ENCODE peak calls at places on chromosomes 3 and 15, in six cellular contexts. One of them, this sample, is unnamed.
A peak's percentile ranks its signal among the peaks of the same experiment; 100 is the strongest.

GRCh38 chr15:49860101-49860500 is 239.3 kb downstream of the DTWD1 start:
- DNase-seq in activated gamma-delta T cell treated with Interleukin-2 at 50 U/mL for 16 hours: no peak
- DNase-seq in astrocyte: peak; percentile 92
- DNase-seq in hypothalamus: no peak
- DNase-seq in HS-27A: no peak
- DNase-seq in hepatic stellate cell: no peak
- DNase-seq in this sample: no peak

GRCh38 chr3:190617185-190617584 is 103.3 kb downstream of the IL1RAP start:
- DNase-seq in astrocyte: no peak
- DNase-seq in hepatic stellate cell: no peak
- DNase-seq in hypothalamus: no peak
- DNase-seq in HS-27A: no peak
- DNase-seq in activated gamma-delta T cell treated with Interleukin-2 at 50 U/mL for 16 hours: no peak
- DNase-seq in this sample: no peak

GRCh38 chr3:119783883-119784282 is 2.0 kb downstream of the NR1I2 start:
- DNase-seq in astrocyte: no peak
- DNase-seq in hypothalamus: no peak
- DNase-seq in activated gamma-delta T cell treated with Interleukin-2 at 50 U/mL for 16 hours: no peak
- DNase-seq in HS-27A: no peak
- DNase-seq in hepatic stellate cell: no peak
- DNase-seq in this sample: no peak

GRCh38 chr3:186775999-186776398 is 7.4 kb upstream of the EIF4A2 start:
- DNase-seq in HS-27A: no peak
- DNase-seq in hepatic stellate cell: no peak
- DNase-seq in activated gamma-delta T cell treated with Interleukin-2 at 50 U/mL for 16 hours: no peak
- DNase-seq in hypothalamus: no peak
- DNase-seq in astrocyte: peak; percentile 42
- DNase-seq in this sample: no peak

GRCh38 chr3:192819001-192819569 is 91.7 kb upstream of the FGF12 start:
- DNase-seq in astrocyte: peak; percentile 84
- DNase-seq in hypothalamus: no peak
- DNase-seq in hepatic stellate cell: peak; percentile 72
- DNase-seq in activated gamma-delta T cell treated with Interleukin-2 at 50 U/mL for 16 hours: no peak
- DNase-seq in HS-27A: no peak
- DNase-seq in this sample: peak; percentile 63

GRCh38 chr3:70840106-70840870 is 527.9 kb upstream of the MDFIC2 start:
- DNase-seq in HS-27A: no peak
- DNase-seq in hepatic stellate cell: no peak
- DNase-seq in hypothalamus: no peak
- DNase-seq in astrocyte: peak; percentile 66
- DNase-seq in activated gamma-delta T cell treated with Interleukin-2 at 50 U/mL for 16 hours: no peak
- DNase-seq in this sample: no peak

GRCh38 chr15:67415186-67415585 is 105.7 kb upstream of the C15orf61 start:
- DNase-seq in HS-27A: no peak
- DNase-seq in hepatic stellate cell: no peak
- DNase-seq in astrocyte: no peak
- DNase-seq in hypothalamus: no peak
- DNase-seq in activated gamma-delta T cell treated with Interleukin-2 at 50 U/mL for 16 hours: no peak
- DNase-seq in this sample: no peak

GRCh38 chr15:33908396-33908795 is 59.9 kb upstream of the CHRM5 start:
- DNase-seq in hypothalamus: no peak
- DNase-seq in astrocyte: peak; percentile 62
- DNase-seq in HS-27A: no peak
- DNase-seq in activated gamma-delta T cell treated with Interleukin-2 at 50 U/mL for 16 hours: no peak
- DNase-seq in hepatic stellate cell: peak; percentile 23
- DNase-seq in this sample: no peak

GRCh38 chr15:84910928-84911623 is 26.6 kb downstream of the SLC28A1 start:
- DNase-seq in HS-27A: no peak
- DNase-seq in hypothalamus: no peak
- DNase-seq in hepatic stellate cell: no peak
- DNase-seq in activated gamma-delta T cell treated with Interleukin-2 at 50 U/mL for 16 hours: no peak
- DNase-seq in astrocyte: no peak
- DNase-seq in this sample: no peak

GRCh38 chr15:57135800-57136199 is 217.4 kb downstream of the TCF12 start:
- DNase-seq in HS-27A: no peak
- DNase-seq in hypothalamus: no peak
- DNase-seq in hepatic stellate cell: no peak
- DNase-seq in astrocyte: no peak
- DNase-seq in activated gamma-delta T cell treated with Interleukin-2 at 50 U/mL for 16 hours: no peak
- DNase-seq in this sample: no peak

GRCh38 chr15:101540480-101541239 is 51.2 kb upstream of the PCSK6 start:
- DNase-seq in hypothalamus: no peak
- DNase-seq in HS-27A: no peak
- DNase-seq in hepatic stellate cell: no peak
- DNase-seq in activated gamma-delta T cell treated with Interleukin-2 at 50 U/mL for 16 hours: no peak
- DNase-seq in astrocyte: no peak
- DNase-seq in this sample: no peak

GRCh38 chr15:85826756-85827515 is 32.2 kb upstream of the KLHL25 start:
- DNase-seq in activated gamma-delta T cell treated with Interleukin-2 at 50 U/mL for 16 hours: no peak
- DNase-seq in hepatic stellate cell: no peak
- DNase-seq in HS-27A: no peak
- DNase-seq in astrocyte: peak; percentile 20
- DNase-seq in hypothalamus: no peak
- DNase-seq in this sample: no peak

GRCh38 chr3:24650839-24651238 is 156.2 kb upstream of the THRB start:
- DNase-seq in astrocyte: no peak
- DNase-seq in hypothalamus: no peak
- DNase-seq in hepatic stellate cell: no peak
- DNase-seq in HS-27A: no peak
- DNase-seq in activated gamma-delta T cell treated with Interleukin-2 at 50 U/mL for 16 hours: no peak
- DNase-seq in this sample: no peak

GRCh38 chr3:32885283-32885935 is 66.0 kb upstream of the CCR4 start:
- DNase-seq in hepatic stellate cell: no peak
- DNase-seq in activated gamma-delta T cell treated with Interleukin-2 at 50 U/mL for 16 hours: no peak
- DNase-seq in astrocyte: no peak
- DNase-seq in hypothalamus: no peak
- DNase-seq in HS-27A: no peak
- DNase-seq in this sample: no peak

GRCh38 chr3:84877092-84877491 is 81.7 kb upstream of the CADM2 start:
- DNase-seq in HS-27A: no peak
- DNase-seq in hypothalamus: no peak
- DNase-seq in hepatic stellate cell: no peak
- DNase-seq in astrocyte: no peak
- DNase-seq in activated gamma-delta T cell treated with Interleukin-2 at 50 U/mL for 16 hours: no peak
- DNase-seq in this sample: no peak

GRCh38 chr3:112199622-112200316 is 66.7 kb upstream of the GCSAM start:
- DNase-seq in astrocyte: peak; percentile 63
- DNase-seq in hypothalamus: no peak
- DNase-seq in activated gamma-delta T cell treated with Interleukin-2 at 50 U/mL for 16 hours: no peak
- DNase-seq in hepatic stellate cell: no peak
- DNase-seq in HS-27A: no peak
- DNase-seq in this sample: no peak

GRCh38 chr15:64774556-64775523 is 549 bp downstream of the RBPMS2 start:
- DNase-seq in activated gamma-delta T cell treated with Interleukin-2 at 50 U/mL for 16 hours: no peak
- DNase-seq in astrocyte: no peak
- DNase-seq in hepatic stellate cell: no peak
- DNase-seq in HS-27A: no peak
- DNase-seq in hypothalamus: no peak
- DNase-seq in this sample: peak; percentile 50

GRCh38 chr3:126524429-126524988 is 554 bp downstream of the CHST13 start:
- DNase-seq in HS-27A: no peak
- DNase-seq in activated gamma-delta T cell treated with Interleukin-2 at 50 U/mL for 16 hours: no peak
- DNase-seq in hypothalamus: no peak
- DNase-seq in astrocyte: no peak
- DNase-seq in hepatic stellate cell: no peak
- DNase-seq in this sample: no peak

This sample was measured in MG63.